ENCODE peak calls at places on chromosomes 11 and 22, in nine cellular contexts. R is NCI-H2171 treated with DMSO at 0.1 percent for 48 hours, Z is anterior cingulate cortex, H is left colon, B is GM10248, K is AG09309, W is CMK, L is NCI-H1105, V is LoVo. I is an unnamed sample.

GRCh38 chr22:46813816-46814597 is 51.6 kb downstream of the TBC1D22A start:
- DNase-seq in W (no peak), V (no peak), L (no peak), Z (no peak), R (no peak), H (no peak), K (no peak), B (no peak), I (peak)

GRCh38 chr11:75214411-75214821 is 26.2 kb upstream of the TPBGL start:
- DNase-seq in R (no peak), L (no peak), B (peak), K (peak), H (peak), Z (no peak), V (peak), W (peak), I (peak)

GRCh38 chr22:20430641-20431519 is 6.7 kb downstream of the SCARF2 start:
- DNase-seq in L (peak), R (peak), K (no peak), Z (no peak), W (no peak), H (peak), B (no peak), V (peak), I (peak)

GRCh38 chr11:61834278-61835004 is 6.3 kb downstream of the FADS2 start:
- DNase-seq in B (peak), K (no peak), R (no peak), Z (peak), H (no peak), L (no peak), V (no peak), W (peak), I (peak)

GRCh38 chr22:20456064-20456721 is 18.6 kb upstream of the SCARF2 start:
- DNase-seq in V (peak), H (peak), R (peak), K (peak), B (peak), W (peak), Z (peak), L (peak), I (peak)

GRCh38 chr11:125088576-125089455 is 22.6 kb downstream of the TMEM218 start:
- DNase-seq in R (no peak), Z (no peak), V (no peak), B (no peak), K (no peak), H (no peak), W (no peak), L (no peak), I (no peak)

GRCh38 chr11:65182258-65183170 is 786 bp downstream of the CAPN1 start:
- DNase-seq in R (peak), H (peak), L (peak), K (no peak), V (peak), B (peak), W (no peak), Z (no peak), I (peak)

GRCh38 chr22:32396746-32397145 is 15.3 kb downstream of the RTCB start:
- DNase-seq in H (no peak), R (no peak), L (no peak), K (no peak), W (no peak), B (no peak), V (no peak), Z (no peak), I (no peak)

GRCh38 chr11:19597194-19597593 is 115.4 kb upstream of the NAV2 start:
- DNase-seq in H (no peak), Z (no peak), V (no peak), W (no peak), R (no peak), B (no peak), L (no peak), K (peak), I (peak)

GRCh38 chr11:65537296-65537597 is 12.4 kb downstream of the SCYL1 start:
- DNase-seq in L (no peak), H (no peak), R (no peak), W (no peak), K (no peak), V (no peak), B (no peak), Z (no peak), I (no peak)

GRCh38 chr11:2768471-2769408 is 68.9 kb upstream of the KCNQ1OT1 start:
- DNase-seq in B (no peak), Z (no peak), L (no peak), R (no peak), K (peak), V (no peak), W (no peak), H (no peak), I (no peak)

GRCh38 chr22:39175127-39176066 is 22.9 kb upstream of the CBX7 start:
- DNase-seq in L (no peak), R (no peak), V (no peak), K (no peak), Z (no peak), W (no peak), H (no peak), B (no peak), I (peak)

GRCh38 chr11:118913411-118914125 is 12.2 kb downstream of the BCL9L start:
- DNase-seq in V (no peak), Z (peak), B (no peak), L (no peak), W (no peak), H (no peak), R (no peak), K (no peak), I (peak)

GRCh38 chr11:83238111-83238510 is 44.6 kb downstream of the ANKRD42 start:
- DNase-seq in K (no peak), L (no peak), R (no peak), Z (no peak), H (no peak), V (no peak), B (no peak), W (no peak), I (no peak)

GRCh38 chr22:34414467-34415440 is 494.5 kb upstream of the LARGE1 start:
- DNase-seq in K (no peak), H (peak), V (peak), R (peak), B (peak), Z (no peak), W (peak), L (peak), I (peak)

GRCh38 chr11:33704240-33705002 is 3.8 kb upstream of the C11orf91 start:
- DNase-seq in K (no peak), R (no peak), W (no peak), Z (no peak), V (no peak), B (no peak), L (no peak), H (no peak), I (peak)

I was measured in dermis blood vessel endothelial cell.